ENCODE peak calls at places on chromosome 7, in six cellular contexts. D is neuronal stem cell, G is H9, V is trophoblast cell, K is IMR-90, H is H1. S is an unnamed sample.

GRCh38 chr7:24227603-24228359 is 56.2 kb upstream of the NPY start:
- DNase-seq in V (no peak), G (no peak), K (no peak), H (no peak), D (no peak), S (no peak)

GRCh38 chr7:36795451-36796021 is 71.2 kb upstream of the AOAH start:
- DNase-seq in K (no peak), H (no peak), V (no peak), D (no peak), G (no peak), S (no peak)

GRCh38 chr7:128132426-128133069 is 101.3 kb upstream of the LRRC4 start:
- DNase-seq in K (no peak), V (no peak), D (no peak), H (no peak), G (no peak), S (no peak)

GRCh38 chr7:125355899-125356298 is 426.3 kb upstream of the POT1 start:
- DNase-seq in D (no peak), K (no peak), G (no peak), V (no peak), H (no peak), S (peak)

GRCh38 chr7:123727071-123727837 is 21.5 kb downstream of the WASL start:
- DNase-seq in H (no peak), K (peak), D (no peak), G (no peak), V (no peak), S (peak)

GRCh38 chr7:17318146-17318545 is 19.7 kb downstream of the AHR start:
- DNase-seq in D (no peak), K (peak), H (no peak), V (no peak), G (no peak), S (peak)

GRCh38 chr7:134553976-134554375 is 5.1 kb downstream of the AKR1B15 start:
- DNase-seq in V (no peak), G (peak), D (no peak), K (peak), H (no peak), S (no peak)

GRCh38 chr7:1665721-1666250 is 4.3 kb upstream of the ELFN1 start:
- DNase-seq in G (peak), D (peak), K (peak), V (no peak), H (peak), S (peak)

GRCh38 chr7:108246227-108246837 is 116.2 kb upstream of the LAMB4 start:
- DNase-seq in K (peak), G (no peak), H (no peak), V (peak), D (peak), S (peak)

GRCh38 chr7:96224682-96225081 is 97.2 kb downstream of the SLC25A13 start:
- DNase-seq in V (no peak), D (no peak), H (no peak), K (no peak), G (peak), S (no peak)

GRCh38 chr7:41573017-41573416 is 129.9 kb downstream of the INHBA start:
- DNase-seq in V (no peak), H (no peak), K (peak), G (no peak), D (no peak), S (peak)

GRCh38 chr7:3974329-3974728 is 673.3 kb downstream of the SDK1 start:
- DNase-seq in G (no peak), H (no peak), K (no peak), V (no peak), D (no peak), S (no peak)

GRCh38 chr7:66052447-66052846 is 23.2 kb upstream of the ASL start:
- DNase-seq in G (no peak), H (no peak), K (no peak), V (no peak), D (no peak), S (no peak)

GRCh38 chr7:55571534-55572377 is 546 bp downstream of the VOPP1 start:
- DNase-seq in G (peak), D (peak), V (peak), K (peak), H (peak), S (peak)

GRCh38 chr7:133109816-133110215 is 27.9 kb upstream of the CHCHD3 start:
- DNase-seq in K (no peak), H (no peak), G (no peak), D (no peak), V (no peak), S (no peak)

GRCh38 chr7:103632972-103633371 is 187.0 kb upstream of the SLC26A5 start:
- DNase-seq in V (no peak), K (peak), H (no peak), G (no peak), D (no peak), S (no peak)

GRCh38 chr7:67631496-67631895 is 634.9 kb downstream of the TYW1 start:
- DNase-seq in K (no peak), D (no peak), V (no peak), G (no peak), H (no peak), S (no peak)

GRCh38 chr7:29352041-29352440 is 157.5 kb downstream of the CHN2 start:
- DNase-seq in D (no peak), H (no peak), G (no peak), K (no peak), V (peak), S (no peak)

GRCh38 chr7:30062587-30062986 is 34.4 kb downstream of the PLEKHA8 start:
- DNase-seq in V (no peak), D (peak), K (peak), H (no peak), G (no peak), S (peak)

GRCh38 chr7:92833766-92834605 is 2.4 kb downstream of the CDK6 start:
- DNase-seq in V (peak), K (peak), D (peak), H (peak), G (peak), S (peak)

GRCh38 chr7:42128703-42129102 is 108.3 kb downstream of the GLI3 start:
- DNase-seq in V (no peak), D (no peak), K (no peak), G (no peak), H (no peak), S (no peak)

GRCh38 chr7:2729043-2729892 is 41.3 kb downstream of the AMZ1 start:
- DNase-seq in D (no peak), H (no peak), K (peak), V (no peak), G (no peak), S (no peak)

GRCh38 chr7:134619627-134620331 is 26.9 kb upstream of the BPGM start:
- DNase-seq in D (no peak), H (no peak), K (peak), V (no peak), G (no peak), S (peak)

GRCh38 chr7:152463714-152464311 is 28.0 kb upstream of the KMT2C start:
- DNase-seq in K (peak), D (peak), G (peak), V (peak), H (peak), S (peak)
- H4K8ac ChIP-seq in K (no peak), D (no peak), G (no peak), V (peak), H (peak), S (peak)

DNA sequence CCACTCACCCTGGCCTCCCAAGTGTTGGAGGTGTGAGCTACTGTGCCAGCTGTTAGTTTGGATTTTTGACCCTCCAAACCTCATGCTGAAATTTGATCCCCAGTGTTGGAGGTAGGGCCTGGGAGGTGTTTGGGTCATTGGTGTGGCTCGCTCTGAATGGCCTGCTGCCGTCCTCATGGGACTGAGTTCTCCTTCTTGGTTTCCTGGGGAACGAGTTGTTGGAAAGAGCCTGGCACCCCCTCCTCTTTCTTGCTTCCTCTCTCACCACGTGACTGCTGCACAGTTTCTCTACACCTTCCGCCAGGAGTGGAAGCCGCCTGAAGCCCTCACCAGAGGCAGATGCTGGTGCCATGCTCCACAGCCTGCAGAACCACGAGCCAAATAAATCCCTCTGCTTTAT is 253.5 kb downstream of the PHTF2 start:
- DNase-seq in V (no peak), G (peak), D (no peak), H (peak), K (no peak), S (no peak)
- H3K14ac ChIP-seq in V (no peak), G (peak), D (no peak), H (no peak), K (no peak), S (no peak)

GRCh38 chr7:120869700-120870099 is 11.8 kb upstream of the TSPAN12 start:
- DNase-seq in G (no peak), V (no peak), K (no peak), H (no peak), D (no peak), S (no peak)

GRCh38 chr7:120864146-120864920 is 6.4 kb upstream of the TSPAN12 start:
- DNase-seq in H (no peak), K (no peak), V (no peak), D (no peak), G (no peak), S (no peak)

GRCh38 chr7:120862987-120863386 is 5.0 kb upstream of the TSPAN12 start:
- DNase-seq in K (no peak), V (no peak), H (no peak), G (no peak), D (no peak), S (peak)

GRCh38 chr7:120867932-120868331 is 10.0 kb upstream of the TSPAN12 start:
- DNase-seq in K (no peak), V (peak), D (no peak), H (no peak), G (no peak), S (peak)

GRCh38 chr7:120865191-120865976 is 7.4 kb upstream of the TSPAN12 start:
- DNase-seq in H (no peak), K (no peak), V (no peak), G (no peak), D (no peak), S (no peak)
- H4K8ac ChIP-seq in H (no peak), K (no peak), V (no peak), G (no peak), D (no peak), S (no peak)

GRCh38 chr7:122070062-122070461 is 74.0 kb downstream of the AASS start:
- DNase-seq in K (no peak), G (no peak), V (no peak), D (no peak), H (no peak), S (no peak)
- H3K14ac ChIP-seq in K (no peak), G (no peak), V (no peak), D (no peak), H (no peak), S (no peak)

DNA sequence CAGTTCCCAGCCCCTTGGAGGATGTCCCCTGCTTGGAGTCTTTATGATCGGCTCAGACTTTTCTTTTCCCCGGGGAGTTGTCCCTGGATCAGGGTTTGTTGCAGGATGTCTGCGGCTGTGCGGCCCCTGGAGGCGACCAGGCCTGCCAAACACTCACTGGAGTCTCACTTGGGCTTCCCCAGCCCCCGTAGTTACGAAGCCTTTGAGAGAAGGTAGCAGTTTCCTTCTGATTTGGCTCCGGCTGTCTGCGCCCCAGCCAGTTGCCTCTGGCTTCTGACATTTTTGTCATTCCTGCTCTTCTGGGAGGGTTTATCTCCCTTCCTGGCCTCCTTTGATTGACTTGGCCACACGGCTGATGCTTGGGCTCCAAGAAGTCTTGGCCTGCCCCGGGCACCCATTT is 16.1 kb downstream of the COL26A1 start:
- DNase-seq in D (peak), G (peak), H (peak), K (no peak), V (peak), S (peak)
- H4K8ac ChIP-seq in D (no peak), G (no peak), H (no peak), K (no peak), V (peak), S (no peak)

GRCh38 chr7:98362517-98362916 is 38.4 kb downstream of the BAIAP2L1 start:
- DNase-seq in K (no peak), G (peak), D (no peak), H (peak), V (no peak), S (no peak)

GRCh38 chr7:98364220-98364619 is 36.7 kb downstream of the BAIAP2L1 start:
- DNase-seq in H (no peak), V (no peak), K (no peak), G (no peak), D (no peak), S (no peak)

GRCh38 chr7:98368721-98369120 is 32.2 kb downstream of the BAIAP2L1 start:
- DNase-seq in V (no peak), H (no peak), K (peak), G (no peak), D (no peak), S (no peak)

GRCh38 chr7:98366562-98366938 is 34.3 kb downstream of the BAIAP2L1 start:
- DNase-seq in G (no peak), D (no peak), V (no peak), H (no peak), K (no peak), S (no peak)

GRCh38 chr7:98365863-98366561 is 34.9 kb downstream of the BAIAP2L1 start:
- DNase-seq in V (no peak), H (no peak), D (no peak), G (no peak), K (no peak), S (no peak)
- H3K14ac ChIP-seq in V (no peak), H (no peak), D (no peak), G (no peak), K (no peak), S (no peak)

DNA sequence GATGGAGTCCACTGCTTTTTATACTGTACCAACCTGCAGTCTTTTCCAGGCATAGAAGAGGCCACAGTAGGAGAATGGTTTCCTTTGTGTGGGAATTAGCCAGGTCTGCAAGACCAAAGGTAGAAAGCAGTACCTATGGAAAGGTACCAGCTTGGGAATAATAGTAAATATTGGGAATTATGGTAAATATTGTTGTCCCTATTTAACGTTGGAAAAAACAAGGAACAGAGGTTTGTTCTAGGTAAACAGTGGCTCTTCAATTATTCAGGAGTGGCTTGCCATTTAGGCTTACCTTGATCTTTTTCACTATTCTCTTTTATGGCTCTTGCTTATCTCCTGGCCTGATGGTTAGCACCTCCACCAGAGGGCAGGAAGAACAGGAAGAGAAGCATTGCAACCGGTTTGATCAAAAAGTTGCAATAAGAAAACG is 43.9 kb upstream of the GSAP start:
- DNase-seq in D (no peak), G (no peak), H (no peak), V (no peak), K (no peak), S (no peak)
- H4K8ac ChIP-seq in D (no peak), G (no peak), H (no peak), V (no peak), K (no peak), S (no peak)

DNA sequence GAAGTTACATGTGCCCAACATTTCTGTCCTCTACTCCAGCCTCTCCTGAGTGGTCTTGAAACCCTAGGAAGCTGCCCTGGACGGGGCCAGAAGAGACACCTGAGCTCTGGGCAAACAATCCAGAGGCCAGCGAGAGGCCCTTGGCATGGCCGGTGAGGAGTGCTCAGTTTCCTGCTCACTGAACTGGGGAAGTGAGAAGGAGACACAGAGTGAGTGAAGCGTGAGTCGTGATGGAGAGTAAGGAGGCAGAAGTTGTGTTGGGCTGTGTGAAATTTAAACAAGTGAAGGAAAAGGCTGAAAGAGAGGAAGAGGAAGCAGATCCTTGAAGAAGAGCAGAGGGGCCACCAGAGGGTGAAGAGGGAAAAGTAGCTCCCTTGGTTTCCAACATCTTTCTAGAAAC is 73.2 kb downstream of the WNT2 start:
- DNase-seq in H (no peak), V (no peak), K (peak), G (no peak), D (no peak), S (no peak)
- H3K14ac ChIP-seq in H (no peak), V (no peak), K (peak), G (no peak), D (no peak), S (no peak)

DNA sequence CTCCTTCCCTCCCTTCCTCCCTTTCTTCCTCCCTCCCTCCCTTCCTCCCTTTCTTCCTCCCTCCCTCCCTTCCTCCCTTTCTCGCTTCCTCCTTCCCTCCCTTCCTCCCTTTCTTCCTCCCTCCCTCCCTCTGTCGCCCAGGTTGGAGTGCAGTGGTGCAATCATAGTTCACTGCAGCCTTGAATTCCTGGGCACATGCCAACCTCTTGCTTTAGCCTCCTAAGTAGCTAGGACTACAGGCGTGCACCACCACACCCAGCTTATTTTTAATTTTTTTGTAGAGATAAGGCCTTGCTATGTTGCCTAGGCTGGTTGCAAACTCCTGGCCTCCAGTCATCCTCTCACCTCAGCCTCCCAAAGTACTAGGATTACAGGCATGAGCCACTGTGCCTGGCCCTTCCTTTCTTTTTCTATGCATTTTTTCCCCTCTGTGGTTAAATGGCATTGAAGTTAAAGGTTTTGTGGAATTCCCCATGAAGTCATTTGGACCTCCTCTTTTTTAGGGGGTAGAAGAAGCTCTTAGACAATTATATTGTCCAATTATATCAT is 9.6 kb downstream of the KLHDC10 start:
- DNase-seq in K (no peak), G (no peak), H (no peak), D (no peak), V (peak), S (no peak)
- H4K8ac ChIP-seq in K (no peak), G (no peak), H (no peak), D (no peak), V (no peak), S (no peak)

DNA sequence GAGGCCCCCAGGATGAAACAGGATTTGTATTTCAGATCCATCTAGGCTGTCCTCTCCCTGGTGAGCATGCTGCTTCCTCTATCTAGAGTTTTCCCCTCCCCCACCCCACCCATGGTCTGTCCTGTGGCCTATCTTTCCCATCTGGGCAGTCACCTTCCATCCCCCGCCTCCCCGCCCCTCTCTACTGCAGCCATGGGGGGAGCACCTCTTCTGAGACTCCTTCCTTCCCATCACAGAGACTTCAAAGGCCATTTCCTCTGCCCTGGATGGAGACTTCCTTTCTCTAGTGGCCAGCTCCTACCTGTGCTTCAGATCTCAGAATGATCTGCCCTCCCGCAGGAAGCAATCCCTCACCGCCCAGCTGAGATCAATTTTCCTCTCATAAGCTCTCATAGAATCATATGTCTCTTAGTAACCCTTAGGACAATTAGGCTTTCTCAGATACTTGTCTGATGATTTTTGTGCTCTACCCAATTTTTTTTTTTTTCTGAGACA is 212.5 kb upstream of the PRSS58 start:
- DNase-seq in H (no peak), K (no peak), G (no peak), D (no peak), V (no peak), S (no peak)
- H3K14ac ChIP-seq in H (no peak), K (no peak), G (no peak), D (no peak), V (no peak), S (no peak)

S was measured in mesenchymal stem cell.